ENCODE peak calls at places on chromosomes 12 and 14, in nine cellular contexts. One of them, this sample, is unnamed.

GRCh38 chr12:5494343-5494742 is 62.4 kb downstream of the NTF3 start:
- DNase-seq in HCT116: no peak
- DNase-seq in AG04450: no peak
- DNase-seq in progenitor cell of endocrine pancreas: no peak
- DNase-seq in MCF 10A: no peak
- DNase-seq in hepatocyte: no peak
- DNase-seq in astrocyte: no peak
- DNase-seq in endothelial cell: no peak
- DNase-seq in esophagus muscularis mucosa: no peak
- DNase-seq in this sample: no peak

GRCh38 chr14:28754209-28754985 is 12.2 kb upstream of the FOXG1 start:
- DNase-seq in AG04450: no peak
- DNase-seq in endothelial cell: peak; percentile 60
- DNase-seq in astrocyte: no peak
- DNase-seq in progenitor cell of endocrine pancreas: no peak
- DNase-seq in MCF 10A: peak; percentile 75
- DNase-seq in hepatocyte: peak; percentile 64
- DNase-seq in esophagus muscularis mucosa: no peak
- DNase-seq in HCT116: no peak
- DNase-seq in this sample: peak; percentile 67

GRCh38 chr14:77041837-77042557 is 13.5 kb upstream of the IRF2BPL start:
- DNase-seq in MCF 10A: peak; percentile 90
- DNase-seq in astrocyte: peak; percentile 98
- DNase-seq in hepatocyte: peak; percentile 59
- DNase-seq in esophagus muscularis mucosa: no peak
- DNase-seq in progenitor cell of endocrine pancreas: no peak
- DNase-seq in HCT116: no peak
- DNase-seq in AG04450: peak; percentile 91
- DNase-seq in endothelial cell: no peak
- DNase-seq in this sample: peak; percentile 98

GRCh38 chr12:110577717-110578521 is 5.2 kb downstream of the PPTC7 start:
- DNase-seq in endothelial cell: no peak
- DNase-seq in progenitor cell of endocrine pancreas: no peak
- DNase-seq in AG04450: no peak
- DNase-seq in astrocyte: peak; percentile 92
- DNase-seq in esophagus muscularis mucosa: no peak
- DNase-seq in HCT116: peak; percentile 97
- DNase-seq in MCF 10A: peak; percentile 93
- DNase-seq in hepatocyte: peak; percentile 14
- DNase-seq in this sample: peak; percentile 82

GRCh38 chr12:6606331-6607131 is 648 bp downstream of the CHD4 start:
- DNase-seq in hepatocyte: peak; percentile 78
- DNase-seq in HCT116: no peak
- DNase-seq in AG04450: no peak
- DNase-seq in MCF 10A: peak; percentile 24
- DNase-seq in esophagus muscularis mucosa: no peak
- DNase-seq in astrocyte: no peak
- DNase-seq in endothelial cell: peak; percentile 72
- DNase-seq in progenitor cell of endocrine pancreas: peak; percentile 58
- DNase-seq in this sample: peak; percentile 28

GRCh38 chr14:58298880-58299664 is 717 bp downstream of the ARID4A start:
- DNase-seq in endothelial cell: peak; percentile 36
- DNase-seq in progenitor cell of endocrine pancreas: peak; percentile 21
- DNase-seq in hepatocyte: peak; percentile 53
- DNase-seq in MCF 10A: peak; percentile 1
- DNase-seq in AG04450: no peak
- DNase-seq in astrocyte: no peak
- DNase-seq in esophagus muscularis mucosa: no peak
- DNase-seq in HCT116: no peak
- DNase-seq in this sample: no peak

GRCh38 chr14:101808020-101808641 is 46.6 kb downstream of the PPP2R5C start:
- DNase-seq in endothelial cell: peak; percentile 15
- DNase-seq in esophagus muscularis mucosa: no peak
- DNase-seq in progenitor cell of endocrine pancreas: no peak
- DNase-seq in hepatocyte: peak; percentile 18
- DNase-seq in astrocyte: no peak
- DNase-seq in HCT116: no peak
- DNase-seq in AG04450: no peak
- DNase-seq in MCF 10A: no peak
- DNase-seq in this sample: no peak

GRCh38 chr12:7327913-7328312 is 24.0 kb downstream of the ACSM4 start:
- DNase-seq in esophagus muscularis mucosa: no peak
- DNase-seq in hepatocyte: no peak
- DNase-seq in AG04450: no peak
- DNase-seq in MCF 10A: no peak
- DNase-seq in progenitor cell of endocrine pancreas: no peak
- DNase-seq in endothelial cell: no peak
- DNase-seq in HCT116: no peak
- DNase-seq in astrocyte: no peak
- DNase-seq in this sample: no peak

GRCh38 chr14:30108975-30109700 is 181.5 kb upstream of the PRKD1 start:
- DNase-seq in MCF 10A: no peak
- DNase-seq in endothelial cell: no peak
- DNase-seq in progenitor cell of endocrine pancreas: no peak
- DNase-seq in hepatocyte: no peak
- DNase-seq in AG04450: peak; percentile 56
- DNase-seq in HCT116: no peak
- DNase-seq in esophagus muscularis mucosa: no peak
- DNase-seq in astrocyte: peak; percentile 20
- DNase-seq in this sample: peak; percentile 56

GRCh38 chr12:16475521-16475920 is 128.1 kb downstream of the MGST1 start:
- DNase-seq in esophagus muscularis mucosa: no peak
- DNase-seq in progenitor cell of endocrine pancreas: no peak
- DNase-seq in AG04450: no peak
- DNase-seq in endothelial cell: no peak
- DNase-seq in astrocyte: no peak
- DNase-seq in HCT116: no peak
- DNase-seq in MCF 10A: no peak
- DNase-seq in hepatocyte: no peak
- DNase-seq in this sample: no peak

GRCh38 chr14:60245316-60246177 is 3.5 kb upstream of the PPM1A start:
- DNase-seq in MCF 10A: no peak
- DNase-seq in AG04450: no peak
- DNase-seq in HCT116: no peak
- DNase-seq in hepatocyte: no peak
- DNase-seq in progenitor cell of endocrine pancreas: no peak
- DNase-seq in endothelial cell: no peak
- DNase-seq in esophagus muscularis mucosa: no peak
- DNase-seq in astrocyte: no peak
- DNase-seq in this sample: no peak

GRCh38 chr12:63276537-63277365 is 125.8 kb upstream of the AVPR1A start:
- DNase-seq in HCT116: peak; percentile 61
- DNase-seq in MCF 10A: peak; percentile 67
- DNase-seq in esophagus muscularis mucosa: no peak
- DNase-seq in AG04450: no peak
- DNase-seq in hepatocyte: peak; percentile 74
- DNase-seq in endothelial cell: peak; percentile 54
- DNase-seq in progenitor cell of endocrine pancreas: peak; percentile 17
- DNase-seq in astrocyte: no peak
- DNase-seq in this sample: peak; percentile 66

GRCh38 chr14:72816287-72816686 is 77.6 kb downstream of the DPF3 start:
- DNase-seq in progenitor cell of endocrine pancreas: no peak
- DNase-seq in AG04450: no peak
- DNase-seq in hepatocyte: no peak
- DNase-seq in endothelial cell: no peak
- DNase-seq in HCT116: no peak
- DNase-seq in astrocyte: no peak
- DNase-seq in MCF 10A: no peak
- DNase-seq in esophagus muscularis mucosa: no peak
- DNase-seq in this sample: no peak

GRCh38 chr12:95205685-95206084 is 11.6 kb downstream of the FGD6 start:
- DNase-seq in hepatocyte: peak; percentile 57
- DNase-seq in esophagus muscularis mucosa: no peak
- DNase-seq in endothelial cell: no peak
- DNase-seq in HCT116: no peak
- DNase-seq in progenitor cell of endocrine pancreas: no peak
- DNase-seq in MCF 10A: peak; percentile 88
- DNase-seq in astrocyte: peak; percentile 86
- DNase-seq in AG04450: peak; percentile 61
- DNase-seq in this sample: peak; percentile 93

GRCh38 chr12:16272222-16272621 is 5.3 kb downstream of the SLC15A5 start:
- DNase-seq in MCF 10A: no peak
- DNase-seq in AG04450: no peak
- DNase-seq in progenitor cell of endocrine pancreas: no peak
- DNase-seq in HCT116: no peak
- DNase-seq in endothelial cell: no peak
- DNase-seq in esophagus muscularis mucosa: no peak
- DNase-seq in astrocyte: no peak
- DNase-seq in hepatocyte: no peak
- DNase-seq in this sample: no peak

DNA sequence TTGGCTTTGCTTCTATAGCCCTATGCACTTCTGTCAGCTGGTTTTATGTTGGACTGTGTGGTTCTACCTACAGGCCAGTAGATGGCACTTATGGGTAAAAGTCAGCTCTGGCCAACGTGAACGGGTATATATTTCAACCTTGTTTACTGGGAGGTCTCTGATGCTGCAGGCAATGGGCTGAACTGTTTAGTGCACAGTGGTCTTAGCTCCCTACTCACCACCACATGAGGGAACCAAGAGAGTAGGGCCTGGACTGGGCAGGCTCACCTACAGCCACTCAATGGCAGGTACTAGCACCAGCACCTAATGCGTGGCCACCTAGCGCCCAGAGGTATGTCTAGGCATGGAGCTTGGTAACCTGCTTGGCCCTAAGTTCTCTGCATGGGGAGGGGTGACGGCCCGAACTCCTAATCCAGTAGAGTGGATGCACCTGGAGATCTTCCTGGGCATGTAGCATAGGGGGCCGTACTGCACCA is 481.8 kb downstream of the TMEM117 start:
- DNase-seq in endothelial cell: no peak
- DNase-seq in astrocyte: peak; percentile 18
- DNase-seq in HCT116: peak; percentile 15
- DNase-seq in progenitor cell of endocrine pancreas: no peak
- DNase-seq in MCF 10A: peak; percentile 44
- DNase-seq in AG04450: peak; percentile 3
- DNase-seq in esophagus muscularis mucosa: no peak
- DNase-seq in hepatocyte: peak; percentile 43
- DNase-seq in this sample: peak; percentile 27
- TF ChIP-seq CTCF in endothelial cell: peak; percentile 44
- TF ChIP-seq CTCF in astrocyte: peak; percentile 21
- TF ChIP-seq CTCF in HCT116: peak; percentile 20
- TF ChIP-seq CTCF in progenitor cell of endocrine pancreas: peak; percentile 58
- TF ChIP-seq CTCF in MCF 10A: peak; percentile 27
- TF ChIP-seq CTCF in AG04450: peak; percentile 51
- TF ChIP-seq CTCF in esophagus muscularis mucosa: no peak
- TF ChIP-seq CTCF in hepatocyte: peak; percentile 53
- TF ChIP-seq CTCF in this sample: peak; percentile 37

GRCh38 chr14:23460960-23461359 is 8.5 kb upstream of the NGDN start:
- DNase-seq in hepatocyte: no peak
- DNase-seq in esophagus muscularis mucosa: no peak
- DNase-seq in MCF 10A: no peak
- DNase-seq in progenitor cell of endocrine pancreas: no peak
- DNase-seq in endothelial cell: no peak
- DNase-seq in AG04450: no peak
- DNase-seq in HCT116: no peak
- DNase-seq in astrocyte: no peak
- DNase-seq in this sample: no peak
- TF ChIP-seq CTCF in hepatocyte: no peak
- TF ChIP-seq CTCF in esophagus muscularis mucosa: no peak
- TF ChIP-seq CTCF in MCF 10A: no peak
- TF ChIP-seq CTCF in progenitor cell of endocrine pancreas: no peak
- TF ChIP-seq CTCF in endothelial cell: no peak
- TF ChIP-seq CTCF in AG04450: no peak
- TF ChIP-seq CTCF in HCT116: no peak
- TF ChIP-seq CTCF in astrocyte: no peak
- TF ChIP-seq CTCF in this sample: no peak

DNA sequence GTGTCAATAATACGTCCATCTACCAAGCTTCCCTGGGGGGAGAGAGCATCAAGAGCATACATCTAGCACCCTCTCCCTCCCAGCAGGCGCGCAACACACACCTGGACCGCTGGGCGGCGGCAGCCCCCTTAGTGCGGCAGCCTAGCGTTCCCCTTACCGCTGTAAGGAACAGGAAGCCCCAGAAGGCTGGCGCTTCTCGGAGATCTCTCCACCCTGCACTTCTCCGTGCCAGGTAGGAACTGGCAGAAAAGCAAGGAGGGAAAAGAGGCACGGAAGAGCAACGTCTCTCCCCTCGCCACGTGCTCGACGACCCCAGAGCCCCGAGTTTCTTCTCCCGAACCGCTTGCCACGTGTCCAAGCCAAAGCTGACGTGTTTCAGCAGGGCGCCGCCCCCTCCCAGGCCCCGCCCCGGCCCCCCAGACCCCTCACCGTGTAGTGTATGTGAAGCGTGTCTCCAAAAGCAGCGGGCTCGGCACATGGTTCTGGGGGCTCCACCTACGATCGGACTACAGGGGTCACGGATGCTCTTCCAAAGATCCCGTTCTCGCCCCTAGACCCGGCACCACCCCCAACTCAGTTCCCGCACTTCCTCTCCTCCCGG is 575 bp downstream of the FKBP11 start:
- DNase-seq in esophagus muscularis mucosa: no peak
- DNase-seq in HCT116: no peak
- DNase-seq in astrocyte: peak; percentile 32
- DNase-seq in hepatocyte: peak; percentile 81
- DNase-seq in progenitor cell of endocrine pancreas: peak; percentile 51
- DNase-seq in endothelial cell: peak; percentile 64
- DNase-seq in MCF 10A: no peak
- DNase-seq in AG04450: no peak
- DNase-seq in this sample: peak; percentile 61
- TF ChIP-seq CTCF in esophagus muscularis mucosa: peak; percentile 59
- TF ChIP-seq CTCF in HCT116: no peak
- TF ChIP-seq CTCF in astrocyte: peak; percentile 42
- TF ChIP-seq CTCF in hepatocyte: peak; percentile 58
- TF ChIP-seq CTCF in progenitor cell of endocrine pancreas: peak; percentile 70
- TF ChIP-seq CTCF in endothelial cell: peak; percentile 40
- TF ChIP-seq CTCF in MCF 10A: no peak
- TF ChIP-seq CTCF in AG04450: peak; percentile 65
- TF ChIP-seq CTCF in this sample: peak; percentile 73

DNA sequence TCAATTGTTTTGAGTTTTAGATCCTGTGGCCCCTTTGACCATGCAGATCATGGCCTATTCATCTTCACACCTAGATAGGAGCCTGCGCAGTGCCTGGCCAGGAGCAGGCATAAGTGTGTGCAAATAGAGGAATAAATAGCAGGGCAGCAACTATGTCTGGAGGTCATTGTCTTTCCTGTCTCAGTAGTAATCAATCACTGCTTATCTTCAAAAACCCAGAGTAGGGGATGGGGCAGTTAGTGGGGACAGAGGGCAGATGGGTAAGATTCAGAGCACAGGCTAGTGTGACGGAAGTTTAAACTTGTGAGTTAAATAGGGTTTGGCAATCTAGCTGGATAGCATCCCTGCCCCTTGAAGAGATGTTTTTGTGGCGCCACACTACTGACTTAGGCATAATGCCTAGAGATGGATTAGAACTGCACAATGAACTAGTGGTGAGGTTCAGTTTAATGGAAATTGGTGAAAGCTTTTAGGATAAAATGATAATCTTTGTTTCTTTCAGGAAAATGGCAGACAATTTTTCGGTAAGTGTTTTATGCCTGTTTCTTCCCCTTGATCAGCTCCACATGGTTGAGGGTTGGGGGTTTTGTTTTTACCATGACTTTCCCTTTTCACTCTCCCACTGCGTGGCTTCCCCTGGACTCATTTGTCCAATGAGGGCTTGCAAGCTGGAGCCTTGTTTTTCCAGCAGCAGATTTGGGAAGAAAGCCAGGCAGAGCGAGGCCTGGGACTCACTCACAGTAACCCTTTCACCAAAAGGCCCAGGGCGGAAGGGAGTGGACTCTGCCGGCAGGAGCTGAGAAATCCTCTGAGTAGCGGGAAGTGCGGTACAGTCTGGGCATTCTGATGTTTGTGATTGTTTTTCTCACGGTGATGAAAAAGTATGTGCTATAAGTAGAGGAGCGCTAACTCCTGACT is 8.1 kb downstream of the LGALS3 start:
- DNase-seq in progenitor cell of endocrine pancreas: no peak
- DNase-seq in AG04450: peak; percentile 71
- DNase-seq in hepatocyte: no peak
- DNase-seq in astrocyte: peak; percentile 87
- DNase-seq in endothelial cell: no peak
- DNase-seq in esophagus muscularis mucosa: no peak
- DNase-seq in MCF 10A: peak; percentile 62
- DNase-seq in HCT116: no peak
- DNase-seq in this sample: peak; percentile 94
- TF ChIP-seq CTCF in progenitor cell of endocrine pancreas: no peak
- TF ChIP-seq CTCF in AG04450: peak; percentile 7
- TF ChIP-seq CTCF in hepatocyte: no peak
- TF ChIP-seq CTCF in astrocyte: no peak
- TF ChIP-seq CTCF in endothelial cell: no peak
- TF ChIP-seq CTCF in esophagus muscularis mucosa: no peak
- TF ChIP-seq CTCF in MCF 10A: no peak
- TF ChIP-seq CTCF in HCT116: no peak
- TF ChIP-seq CTCF in this sample: peak; percentile 51